ENCODE peak calls at places on chromosomes 6 and 20, in five cellular contexts. E is left ventricle myocardium inferior, G is HFFc6, P is NCI-H2081, H is RPMI7951. C is an unnamed sample.

GRCh38 chr6:130140084-130140483 is 82.7 kb downstream of the SAMD3 start:
- DNase-seq in E (no peak), G (no peak), P (no peak), H (no peak), C (no peak)

GRCh38 chr6:119428647-119429046 is 79.1 kb upstream of the MAN1A1 start:
- DNase-seq in E (no peak), G (no peak), P (no peak), H (no peak), C (no peak)

GRCh38 chr6:93779086-93779858 is 359.9 kb upstream of the EPHA7 start:
- DNase-seq in E (peak; percentile 20), G (no peak), P (no peak), H (no peak), C (no peak)

GRCh38 chr20:4026093-4026601 is 10.8 kb upstream of the RNF24 start:
- DNase-seq in E (no peak), G (peak; percentile 70), P (no peak), H (peak; percentile 99), C (peak; percentile 76)

GRCh38 chr6:12545837-12546658 is 170.5 kb upstream of the PHACTR1 start:
- DNase-seq in E (no peak), G (peak; percentile 70), P (no peak), H (peak; percentile 91), C (peak; percentile 98)

GRCh38 chr20:48725589-48725991 is 102.2 kb downstream of the PREX1 start:
- DNase-seq in E (no peak), G (peak; percentile 17), P (no peak), H (peak; percentile 59), C (peak; percentile 81)

GRCh38 chr6:89970609-89971337 is 76.5 kb downstream of the GJA10 start:
- DNase-seq in E (no peak), G (peak; percentile 63), P (peak; percentile 65), H (peak; percentile 73), C (peak; percentile 45)

GRCh38 chr6:154390034-154390433 is 33.4 kb upstream of the IPCEF1 start:
- DNase-seq in E (no peak), G (no peak), P (no peak), H (no peak), C (no peak)

GRCh38 chr6:22010102-22010501 is 286.7 kb downstream of the PRL start:
- DNase-seq in E (no peak), G (no peak), P (no peak), H (no peak), C (no peak)

C was measured in M059J.